ENCODE peak calls at places on chromosomes 3 and 15, in four cellular contexts. One of them, this sample, is unnamed.

GRCh38 chr15:43266834-43267233 is at the start of gene TGM5:
- DNase-seq in K562: no peak
- DNase-seq in HL-60: peak; percentile 52
- DNase-seq in GM12878: no peak
- DNase-seq in this sample: no peak

GRCh38 chr3:71989165-71989564 is 204.2 kb upstream of the PROK2 start:
- DNase-seq in HL-60: no peak
- DNase-seq in GM12878: no peak
- DNase-seq in K562: no peak
- DNase-seq in this sample: no peak

GRCh38 chr3:197465996-197466549 is 89.7 kb downstream of the BDH1 start:
- DNase-seq in HL-60: no peak
- DNase-seq in K562: no peak
- DNase-seq in GM12878: no peak
- DNase-seq in this sample: no peak

GRCh38 chr3:158167737-158168469 is 58.0 kb downstream of the RSRC1 start:
- DNase-seq in K562: peak; percentile 57
- DNase-seq in HL-60: peak; percentile 69
- DNase-seq in GM12878: no peak
- DNase-seq in this sample: no peak

GRCh38 chr3:14127106-14127505 is 2.3 kb downstream of the TMEM43 start:
- DNase-seq in K562: no peak
- DNase-seq in GM12878: no peak
- DNase-seq in HL-60: no peak
- DNase-seq in this sample: no peak

GRCh38 chr3:52518723-52519444 is 14.8 kb downstream of the NT5DC2 start:
- DNase-seq in HL-60: no peak
- DNase-seq in GM12878: no peak
- DNase-seq in K562: peak; percentile 97
- DNase-seq in this sample: no peak

GRCh38 chr3:140910860-140911259 is 30.8 kb upstream of the SLC25A36 start:
- DNase-seq in HL-60: no peak
- DNase-seq in K562: peak; percentile 29
- DNase-seq in GM12878: no peak
- DNase-seq in this sample: no peak

GRCh38 chr3:194315965-194316361 is 35.2 kb downstream of the CPN2 start:
- DNase-seq in HL-60: no peak
- DNase-seq in K562: no peak
- DNase-seq in GM12878: no peak
- DNase-seq in this sample: no peak

GRCh38 chr3:59185586-59186381 is 136.0 kb upstream of the CFAP20DC start:
- DNase-seq in GM12878: no peak
- DNase-seq in HL-60: no peak
- DNase-seq in K562: no peak
- DNase-seq in this sample: no peak

GRCh38 chr15:89105147-89105546 is 16.9 kb downstream of the ABHD2 start:
- DNase-seq in GM12878: no peak
- DNase-seq in HL-60: no peak
- DNase-seq in K562: no peak
- DNase-seq in this sample: no peak

GRCh38 chr3:25428003-25428861 is at the start of gene RARB:
- DNase-seq in HL-60: peak; percentile 56
- DNase-seq in K562: peak; percentile 31
- DNase-seq in GM12878: no peak
- DNase-seq in this sample: no peak

GRCh38 chr3:165185707-165186327 is 10.4 kb downstream of the SLITRK3 start:
- DNase-seq in GM12878: peak; percentile 0
- DNase-seq in K562: peak; percentile 44
- DNase-seq in HL-60: peak; percentile 3
- DNase-seq in this sample: no peak

GRCh38 chr15:74642328-74642723 is 26.7 kb downstream of the CLK3 start:
- DNase-seq in K562: no peak
- DNase-seq in HL-60: no peak
- DNase-seq in GM12878: no peak
- DNase-seq in this sample: no peak

GRCh38 chr3:50177346-50177745 is 14.1 kb upstream of the GNAT1 start:
- DNase-seq in K562: no peak
- DNase-seq in HL-60: no peak
- DNase-seq in GM12878: no peak
- DNase-seq in this sample: no peak

GRCh38 chr15:36448418-36448817 is 131.0 kb upstream of the CDIN1 start:
- DNase-seq in K562: no peak
- DNase-seq in HL-60: no peak
- DNase-seq in GM12878: no peak
- DNase-seq in this sample: no peak

GRCh38 chr3:148958681-148959080 is 32.7 kb upstream of the GYG1 start:
- DNase-seq in K562: no peak
- DNase-seq in HL-60: no peak
- DNase-seq in GM12878: no peak
- DNase-seq in this sample: no peak

GRCh38 chr3:148957586-148957985 is 33.8 kb upstream of the GYG1 start:
- DNase-seq in HL-60: peak; percentile 31
- DNase-seq in GM12878: no peak
- DNase-seq in K562: peak; percentile 12
- DNase-seq in this sample: no peak

GRCh38 chr3:148962513-148962912 is 28.8 kb upstream of the GYG1 start:
- DNase-seq in K562: peak; percentile 9
- DNase-seq in GM12878: no peak
- DNase-seq in HL-60: peak; percentile 47
- DNase-seq in this sample: no peak
- TF ChIP-seq SPI1 in K562: no peak
- TF ChIP-seq SPI1 in GM12878: no peak
- TF ChIP-seq SPI1 in HL-60: no peak
- TF ChIP-seq SPI1 in this sample: no peak

GRCh38 chr15:26697913-26698312 is 75.0 kb downstream of the GABRB3 start:
- DNase-seq in HL-60: no peak
- DNase-seq in K562: no peak
- DNase-seq in GM12878: no peak
- DNase-seq in this sample: no peak

GRCh38 chr15:26702381-26702780 is 70.5 kb downstream of the GABRB3 start:
- DNase-seq in K562: no peak
- DNase-seq in GM12878: no peak
- DNase-seq in HL-60: no peak
- DNase-seq in this sample: no peak
- TF ChIP-seq SPI1 in K562: no peak
- TF ChIP-seq SPI1 in GM12878: no peak
- TF ChIP-seq SPI1 in HL-60: no peak
- TF ChIP-seq SPI1 in this sample: no peak

GRCh38 chr15:29889545-29890329 is 67.5 kb upstream of the TJP1 start:
- DNase-seq in HL-60: no peak
- DNase-seq in K562: no peak
- DNase-seq in GM12878: no peak
- DNase-seq in this sample: no peak
- TF ChIP-seq SPI1 in HL-60: no peak
- TF ChIP-seq SPI1 in K562: no peak
- TF ChIP-seq SPI1 in GM12878: no peak
- TF ChIP-seq SPI1 in this sample: no peak

GRCh38 chr15:94582368-94582767 is 351.0 kb downstream of the MCTP2 start:
- DNase-seq in HL-60: no peak
- DNase-seq in K562: peak; percentile 15
- DNase-seq in GM12878: peak; percentile 9
- DNase-seq in this sample: no peak

GRCh38 chr15:94580186-94580585 is 348.8 kb downstream of the MCTP2 start:
- DNase-seq in HL-60: no peak
- DNase-seq in GM12878: no peak
- DNase-seq in K562: no peak
- DNase-seq in this sample: no peak

GRCh38 chr15:94587071-94587470 is 355.7 kb downstream of the MCTP2 start:
- DNase-seq in K562: no peak
- DNase-seq in HL-60: no peak
- DNase-seq in GM12878: no peak
- DNase-seq in this sample: no peak

GRCh38 chr15:94586099-94586498 is 354.7 kb downstream of the MCTP2 start:
- DNase-seq in HL-60: no peak
- DNase-seq in GM12878: no peak
- DNase-seq in K562: no peak
- DNase-seq in this sample: no peak

DNA sequence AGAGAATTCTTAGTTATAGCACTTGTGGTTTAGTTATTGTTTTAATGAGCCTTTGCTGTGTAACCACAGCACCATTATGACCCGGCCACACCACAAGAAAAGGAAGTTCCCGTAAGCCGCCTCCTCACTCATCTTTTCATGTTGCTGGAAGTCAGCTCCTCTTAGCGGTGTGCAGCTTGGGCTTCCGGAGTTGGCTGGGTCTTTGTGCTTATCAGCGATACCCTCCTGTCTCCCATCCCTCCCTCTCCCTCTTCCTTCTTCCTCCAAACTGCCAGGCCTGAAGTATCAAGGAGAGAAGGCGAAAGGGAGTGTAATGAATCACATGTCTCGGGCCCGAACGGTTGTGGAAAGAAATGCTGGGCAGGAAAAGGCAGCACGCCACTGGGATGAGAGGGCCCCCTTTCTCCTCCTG is 353.5 kb downstream of the MCTP2 start:
- DNase-seq in HL-60: peak; percentile 60
- DNase-seq in K562: no peak
- DNase-seq in GM12878: peak; percentile 36
- DNase-seq in this sample: peak; percentile 5
- TF ChIP-seq SPI1 in HL-60: no peak
- TF ChIP-seq SPI1 in K562: no peak
- TF ChIP-seq SPI1 in GM12878: peak; percentile 9
- TF ChIP-seq SPI1 in this sample: peak; percentile 13

GRCh38 chr3:138441742-138442141 is 7.3 kb downstream of the ESYT3 start:
- DNase-seq in HL-60: no peak
- DNase-seq in GM12878: no peak
- DNase-seq in K562: peak; percentile 15
- DNase-seq in this sample: no peak

GRCh38 chr3:138440137-138440536 is 5.7 kb downstream of the ESYT3 start:
- DNase-seq in HL-60: no peak
- DNase-seq in GM12878: no peak
- DNase-seq in K562: no peak
- DNase-seq in this sample: no peak

GRCh38 chr3:138439646-138440045 is 5.2 kb downstream of the ESYT3 start:
- DNase-seq in K562: no peak
- DNase-seq in GM12878: no peak
- DNase-seq in HL-60: no peak
- DNase-seq in this sample: no peak

GRCh38 chr3:138441256-138441655 is 6.8 kb downstream of the ESYT3 start:
- DNase-seq in K562: no peak
- DNase-seq in GM12878: no peak
- DNase-seq in HL-60: no peak
- DNase-seq in this sample: no peak

GRCh38 chr3:138440596-138440995 is 6.2 kb downstream of the ESYT3 start:
- DNase-seq in GM12878: no peak
- DNase-seq in HL-60: no peak
- DNase-seq in K562: no peak
- DNase-seq in this sample: no peak
- TF ChIP-seq SPI1 in GM12878: no peak
- TF ChIP-seq SPI1 in HL-60: no peak
- TF ChIP-seq SPI1 in K562: no peak
- TF ChIP-seq SPI1 in this sample: no peak

This sample was measured in GM12891.